ENCODE peak calls at places on chromosomes 6 and 20, in five cellular contexts. D is kidney, G is MM.1S, C is prostate gland, T is right cardiac atrium. K is an unnamed sample.

GRCh38 chr6:36917541-36918193 is 31.9 kb downstream of the C6orf89 start:
- DNase-seq in D (no peak), G (no peak), C (peak), T (peak), K (no peak)

GRCh38 chr6:95203153-95203754 is 374.1 kb upstream of the MANEA start:
- DNase-seq in D (no peak), G (peak), C (peak), T (no peak), K (peak)

GRCh38 chr6:6950373-6951145 is 157.2 kb upstream of the RREB1 start:
- DNase-seq in D (no peak), G (no peak), C (no peak), T (no peak), K (no peak)

GRCh38 chr20:61922936-61923335 is 142.7 kb downstream of the TAF4 start:
- DNase-seq in D (no peak), G (no peak), C (no peak), T (peak), K (no peak)

GRCh38 chr6:142275146-142276006 is 26.4 kb upstream of the ADGRG6 start:
- DNase-seq in D (no peak), G (no peak), C (no peak), T (no peak), K (no peak)

GRCh38 chr6:12472601-12473038 is 182.5 kb downstream of the EDN1 start:
- DNase-seq in D (no peak), G (no peak), C (peak), T (peak), K (peak)

GRCh38 chr20:3758566-3758965 is 9.0 kb downstream of the ADISSP start:
- DNase-seq in D (peak), G (no peak), C (no peak), T (peak), K (no peak)

GRCh38 chr20:59703046-59703445 is 98.7 kb downstream of the PHACTR3 start:
- DNase-seq in D (no peak), G (no peak), C (no peak), T (no peak), K (no peak)

GRCh38 chr20:50149481-50150254 is 3.9 kb downstream of the PEDS1 start:
- DNase-seq in D (no peak), G (no peak), C (no peak), T (peak), K (no peak)

GRCh38 chr6:40936810-40937209 is 102.2 kb downstream of the UNC5CL start:
- DNase-seq in D (no peak), G (no peak), C (no peak), T (no peak), K (peak)

GRCh38 chr20:51563597-51564332 is 21.2 kb upstream of the NFATC2 start:
- DNase-seq in D (peak), G (no peak), C (no peak), T (peak), K (peak)

GRCh38 chr20:51565298-51565697 is 22.8 kb upstream of the NFATC2 start:
- DNase-seq in D (no peak), G (no peak), C (no peak), T (no peak), K (no peak)

GRCh38 chr20:51562027-51562333 is 19.5 kb upstream of the NFATC2 start:
- DNase-seq in D (no peak), G (no peak), C (no peak), T (no peak), K (no peak)

GRCh38 chr20:51562334-51563140 is 20.0 kb upstream of the NFATC2 start:
- DNase-seq in D (peak), G (no peak), C (peak), T (peak), K (peak)

DNA sequence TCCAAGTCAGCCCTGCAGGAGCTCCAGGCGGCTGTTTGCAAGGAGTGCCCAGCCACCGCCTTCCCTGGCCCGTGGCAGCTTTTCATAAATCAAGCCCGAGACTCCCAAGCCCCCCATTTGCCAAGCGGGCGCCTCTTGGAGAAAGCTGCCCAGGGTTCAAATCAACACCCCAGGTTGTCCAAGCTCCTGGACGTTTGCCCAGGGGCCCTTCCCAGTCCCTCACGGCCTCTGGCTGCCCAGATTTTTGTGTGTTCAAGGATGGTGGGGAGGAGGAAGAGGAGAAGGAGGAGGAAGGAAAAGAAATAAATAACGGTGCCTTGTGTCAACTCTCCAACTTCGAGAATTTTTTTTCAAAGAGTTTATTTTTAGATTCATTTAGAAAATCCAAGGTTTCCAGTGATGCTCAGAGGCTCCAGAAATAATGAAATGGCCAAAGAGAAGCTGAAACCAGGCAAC is 20.6 kb upstream of the NFATC2 start:
- DNase-seq in D (no peak), G (no peak), C (no peak), T (no peak), K (no peak)
- H3K4me3 ChIP-seq in D (peak), G (no peak), C (peak), T (peak), K (peak)

GRCh38 chr6:100427452-100427851 is 37.3 kb downstream of the SIM1 start:
- DNase-seq in D (no peak), G (no peak), C (no peak), T (no peak), K (no peak)
- H3K4me3 ChIP-seq in D (no peak), G (no peak), C (no peak), T (no peak), K (no peak)

DNA sequence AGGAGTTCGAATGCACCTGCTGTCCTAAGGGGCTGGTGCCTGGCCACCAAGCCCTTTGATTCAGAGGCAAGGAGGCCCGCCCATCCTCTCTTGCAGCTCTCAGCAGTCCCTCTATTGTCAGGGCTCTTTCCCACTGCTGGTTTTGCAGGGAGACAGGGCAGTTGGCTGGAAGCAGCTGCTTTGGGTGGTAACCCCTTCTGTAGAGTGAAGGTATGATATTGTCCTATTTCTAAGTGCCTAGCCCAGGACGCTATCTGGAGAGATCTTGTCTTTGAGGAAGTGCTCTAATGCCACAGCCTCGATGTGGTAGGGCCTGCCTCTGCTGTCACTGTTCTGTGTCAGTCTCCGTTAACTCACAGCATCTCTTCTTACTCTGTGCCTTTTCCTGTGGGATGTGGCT is 5.6 kb downstream of the PLCG1 start:
- DNase-seq in D (no peak), G (no peak), C (no peak), T (peak), K (no peak)
- H3K4me3 ChIP-seq in D (no peak), G (no peak), C (no peak), T (no peak), K (no peak)

GRCh38 chr6:118551063-118551672 is 3.1 kb downstream of the PLN start:
- DNase-seq in D (no peak), G (peak), C (no peak), T (no peak), K (peak)
- H3K4me3 ChIP-seq in D (no peak), G (no peak), C (no peak), T (peak), K (no peak)

GRCh38 chr6:42726485-42727083 is 4.2 kb upstream of the PRPH2 start:
- DNase-seq in D (peak), G (peak), C (peak), T (peak), K (peak)
- H3K4me3 ChIP-seq in D (peak), G (peak), C (peak), T (peak), K (peak)

DNA sequence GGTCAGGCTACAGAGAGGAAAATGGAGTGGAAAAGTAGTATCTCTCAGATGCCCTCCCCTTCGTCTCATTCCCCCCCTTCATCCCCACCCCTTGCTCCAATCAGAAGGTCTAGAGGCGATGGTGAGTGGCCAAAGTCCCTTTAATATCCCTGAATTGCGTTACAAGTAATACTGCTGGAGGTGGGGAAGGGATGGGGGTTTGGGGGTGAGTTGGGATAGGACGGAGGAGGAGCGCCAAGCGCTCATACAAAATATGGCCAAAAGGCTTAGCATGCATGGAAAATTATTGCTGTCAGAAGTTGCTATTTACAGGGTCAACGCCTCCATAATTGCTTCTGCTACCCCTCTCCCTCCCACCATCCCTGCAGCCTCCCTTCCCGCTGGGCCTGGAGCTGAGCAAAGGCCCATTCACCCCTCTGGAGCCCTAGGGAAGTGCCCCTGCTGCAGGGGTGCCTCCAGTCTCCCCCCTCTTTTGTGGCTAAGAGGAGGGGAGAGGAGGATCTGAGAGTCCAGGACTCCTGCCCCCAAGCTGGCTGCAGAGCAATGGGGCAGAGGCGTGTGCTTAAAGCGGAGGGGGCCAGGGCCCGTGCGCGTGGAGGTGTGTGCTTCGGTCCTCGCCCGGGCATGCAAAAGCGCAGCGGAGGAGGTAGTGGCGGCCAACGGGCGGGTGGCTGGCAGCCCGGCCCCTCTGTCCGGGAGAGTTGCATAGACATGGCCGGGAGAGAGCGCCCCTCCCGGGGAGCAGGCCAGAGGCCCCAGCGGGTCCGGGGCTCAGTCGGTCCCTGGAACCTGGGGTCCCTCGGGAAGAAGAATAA is 8.7 kb upstream of the SRXN1 start:
- DNase-seq in D (no peak), G (no peak), C (no peak), T (no peak), K (no peak)
- H3K4me3 ChIP-seq in D (no peak), G (no peak), C (no peak), T (no peak), K (no peak)

DNA sequence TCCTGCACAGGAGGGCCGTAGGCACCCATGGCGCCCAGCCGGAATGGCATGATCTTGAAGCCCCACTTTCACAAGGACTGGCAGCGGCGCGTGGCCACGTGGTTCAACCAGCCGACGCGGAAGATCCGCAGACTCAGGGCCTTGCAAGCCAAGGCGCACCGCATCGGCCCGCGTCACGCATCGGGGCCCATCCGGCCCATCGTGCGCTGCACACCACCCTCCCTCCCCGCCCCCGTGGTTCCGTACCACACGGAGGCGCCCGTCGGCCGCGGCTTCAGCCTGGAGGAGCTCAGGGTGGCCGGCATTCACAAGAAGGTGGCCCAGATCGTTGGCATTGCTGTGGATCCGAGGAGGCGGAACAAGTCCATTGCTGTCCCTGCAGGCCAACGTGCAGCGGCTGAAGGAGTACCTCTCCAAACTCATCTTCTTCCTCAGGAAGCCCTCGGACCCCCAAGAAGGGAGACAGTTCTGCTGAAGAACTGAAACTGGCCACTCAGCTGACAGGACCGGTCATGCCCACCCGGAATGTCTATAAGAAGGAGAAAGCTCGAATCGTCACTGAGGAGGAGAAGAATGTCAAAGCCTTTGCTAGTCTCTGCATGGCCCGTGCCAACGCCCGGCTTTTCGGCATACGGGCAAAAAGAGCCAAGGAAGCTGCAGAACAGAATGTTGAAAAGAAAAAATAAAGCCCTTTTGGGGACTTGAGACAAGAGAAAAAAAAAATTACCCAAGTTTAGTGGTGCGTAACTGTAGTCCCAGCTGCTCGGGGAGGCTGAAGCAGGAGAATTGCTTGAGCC is 9.9 kb upstream of the NCOA5 start:
- DNase-seq in D (peak), G (peak), C (no peak), T (peak), K (no peak)
- H3K4me3 ChIP-seq in D (peak), G (peak), C (no peak), T (no peak), K (no peak)

GRCh38 chr6:107106165-107106564 is 9.2 kb downstream of the BEND3 start:
- DNase-seq in D (no peak), G (no peak), C (no peak), T (no peak), K (no peak)

GRCh38 chr6:107103082-107103481 is 12.2 kb downstream of the BEND3 start:
- DNase-seq in D (no peak), G (no peak), C (no peak), T (no peak), K (no peak)

GRCh38 chr6:107107791-107108190 is 7.5 kb downstream of the BEND3 start:
- DNase-seq in D (no peak), G (no peak), C (no peak), T (no peak), K (no peak)

GRCh38 chr6:107108201-107108890 is 7.0 kb downstream of the BEND3 start:
- DNase-seq in D (no peak), G (no peak), C (no peak), T (no peak), K (no peak)

DNA sequence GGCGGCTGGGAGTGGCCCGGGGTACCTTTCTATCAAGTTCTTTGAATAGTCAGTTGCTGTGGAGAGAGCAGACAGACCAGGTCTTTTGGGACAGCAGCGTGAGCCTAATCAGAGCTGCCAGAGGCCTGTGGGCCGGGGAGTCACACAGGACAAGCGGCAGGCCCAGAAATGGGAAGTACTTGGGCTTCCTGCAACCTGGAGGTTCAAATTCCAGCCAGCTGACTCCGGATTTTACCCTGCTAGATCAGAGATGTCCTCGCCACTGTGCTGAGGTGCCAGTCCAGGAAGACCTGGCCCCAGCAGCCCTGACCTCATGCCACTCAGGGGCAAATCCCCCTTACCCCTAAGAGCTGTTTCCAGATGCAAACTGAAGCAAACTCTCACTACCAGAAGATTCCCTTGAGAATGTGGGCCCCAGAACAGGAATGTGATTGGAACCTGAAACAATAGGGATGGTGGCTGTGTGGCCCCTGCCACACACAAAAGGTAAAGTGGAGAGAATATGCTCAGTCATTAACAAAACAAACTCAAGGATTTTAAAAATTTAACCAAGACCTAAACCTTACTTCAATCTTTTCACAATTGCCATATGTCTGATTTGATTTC is 9.7 kb downstream of the BEND3 start:
- DNase-seq in D (no peak), G (no peak), C (no peak), T (no peak), K (no peak)
- H3K4me3 ChIP-seq in D (no peak), G (no peak), C (no peak), T (no peak), K (no peak)